ENCODE peak calls at places on chromosomes 1 and 21, in five cellular contexts. One of them, this sample, is unnamed. For H3K9me3, the result is how much of the 10 kb centered on the place peaks cover.

GRCh38 chr1:241551759-241552638 is 19.8 kb downstream of the KMO start:
- DNase-seq in fibroblast of lung: no peak
- DNase-seq in CD4-positive, alpha-beta T cell: no peak
- DNase-seq in neuronal stem cell: no peak
- DNase-seq in ascending aorta: no peak
- DNase-seq in this sample: peak

GRCh38 chr21:35139382-35139715 is 90.2 kb upstream of the RUNX1 start:
- DNase-seq in fibroblast of lung: no peak
- DNase-seq in CD4-positive, alpha-beta T cell: no peak
- DNase-seq in neuronal stem cell: no peak
- DNase-seq in ascending aorta: no peak
- DNase-seq in this sample: no peak

GRCh38 chr1:32681501-32681900 is 21.1 kb downstream of the SYNC start:
- DNase-seq in fibroblast of lung: peak
- DNase-seq in CD4-positive, alpha-beta T cell: no peak
- DNase-seq in neuronal stem cell: no peak
- DNase-seq in ascending aorta: no peak
- DNase-seq in this sample: no peak

GRCh38 chr1:98389809-98390208 is 271.7 kb upstream of the SNX7 start:
- DNase-seq in fibroblast of lung: peak
- DNase-seq in CD4-positive, alpha-beta T cell: no peak
- DNase-seq in neuronal stem cell: no peak
- DNase-seq in ascending aorta: no peak
- DNase-seq in this sample: no peak

GRCh38 chr21:44466351-44466954 is 11.1 kb downstream of the LRRC3 start:
- DNase-seq in fibroblast of lung: no peak
- DNase-seq in CD4-positive, alpha-beta T cell: no peak
- DNase-seq in neuronal stem cell: no peak
- DNase-seq in ascending aorta: no peak
- DNase-seq in this sample: no peak

GRCh38 chr1:156073110-156073693 is 9.1 kb downstream of the MEX3A start:
- DNase-seq in fibroblast of lung: no peak
- DNase-seq in CD4-positive, alpha-beta T cell: no peak
- DNase-seq in neuronal stem cell: no peak
- DNase-seq in ascending aorta: no peak
- DNase-seq in this sample: no peak

GRCh38 chr1:240244968-240245628 is 153.4 kb downstream of the FMN2 start:
- DNase-seq in fibroblast of lung: peak
- DNase-seq in CD4-positive, alpha-beta T cell: no peak
- DNase-seq in neuronal stem cell: no peak
- DNase-seq in ascending aorta: no peak
- DNase-seq in this sample: no peak

GRCh38 chr1:25952851-25953401 is 44.9 kb downstream of the PAFAH2 start:
- DNase-seq in fibroblast of lung: peak
- DNase-seq in CD4-positive, alpha-beta T cell: no peak
- DNase-seq in neuronal stem cell: no peak
- DNase-seq in ascending aorta: no peak
- DNase-seq in this sample: no peak

GRCh38 chr1:244836135-244836521 is 670 bp downstream of the COX20 start:
- DNase-seq in fibroblast of lung: peak
- DNase-seq in CD4-positive, alpha-beta T cell: no peak
- DNase-seq in neuronal stem cell: peak
- DNase-seq in ascending aorta: no peak
- DNase-seq in this sample: no peak

GRCh38 chr1:165854101-165854845 is 26.9 kb downstream of the UCK2 start:
- DNase-seq in fibroblast of lung: peak
- DNase-seq in CD4-positive, alpha-beta T cell: no peak
- DNase-seq in neuronal stem cell: no peak
- DNase-seq in ascending aorta: no peak
- DNase-seq in this sample: no peak

GRCh38 chr1:56710646-56711045 is 65.5 kb downstream of the PRKAA2 start:
- DNase-seq in fibroblast of lung: peak
- DNase-seq in CD4-positive, alpha-beta T cell: no peak
- DNase-seq in neuronal stem cell: no peak
- DNase-seq in ascending aorta: no peak
- DNase-seq in this sample: no peak

GRCh38 chr21:29920938-29921337 is 18.9 kb downstream of the GRIK1 start:
- DNase-seq in fibroblast of lung: peak
- DNase-seq in CD4-positive, alpha-beta T cell: no peak
- DNase-seq in neuronal stem cell: no peak
- DNase-seq in ascending aorta: no peak
- DNase-seq in this sample: no peak

GRCh38 chr1:165898837-165899236 is 71.4 kb downstream of the UCK2 start:
- DNase-seq in fibroblast of lung: peak
- DNase-seq in CD4-positive, alpha-beta T cell: no peak
- DNase-seq in neuronal stem cell: no peak
- DNase-seq in ascending aorta: peak
- DNase-seq in this sample: no peak

GRCh38 chr1:189103956-189104355 is 1373.7 kb downstream of the BRINP3 start:
- DNase-seq in fibroblast of lung: no peak
- DNase-seq in CD4-positive, alpha-beta T cell: no peak
- DNase-seq in neuronal stem cell: no peak
- DNase-seq in ascending aorta: no peak
- DNase-seq in this sample: no peak

GRCh38 chr1:2853711-2854110 is 52.2 kb upstream of the TTC34 start:
- DNase-seq in fibroblast of lung: no peak
- DNase-seq in CD4-positive, alpha-beta T cell: no peak
- DNase-seq in neuronal stem cell: no peak
- DNase-seq in ascending aorta: no peak
- DNase-seq in this sample: no peak
- H3K9me3 ChIP-seq in fibroblast of lung: under half
- H3K9me3 ChIP-seq in CD4-positive, alpha-beta T cell: under half
- H3K9me3 ChIP-seq in neuronal stem cell: under half
- H3K9me3 ChIP-seq in ascending aorta: under half
- H3K9me3 ChIP-seq in this sample: under half

DNA sequence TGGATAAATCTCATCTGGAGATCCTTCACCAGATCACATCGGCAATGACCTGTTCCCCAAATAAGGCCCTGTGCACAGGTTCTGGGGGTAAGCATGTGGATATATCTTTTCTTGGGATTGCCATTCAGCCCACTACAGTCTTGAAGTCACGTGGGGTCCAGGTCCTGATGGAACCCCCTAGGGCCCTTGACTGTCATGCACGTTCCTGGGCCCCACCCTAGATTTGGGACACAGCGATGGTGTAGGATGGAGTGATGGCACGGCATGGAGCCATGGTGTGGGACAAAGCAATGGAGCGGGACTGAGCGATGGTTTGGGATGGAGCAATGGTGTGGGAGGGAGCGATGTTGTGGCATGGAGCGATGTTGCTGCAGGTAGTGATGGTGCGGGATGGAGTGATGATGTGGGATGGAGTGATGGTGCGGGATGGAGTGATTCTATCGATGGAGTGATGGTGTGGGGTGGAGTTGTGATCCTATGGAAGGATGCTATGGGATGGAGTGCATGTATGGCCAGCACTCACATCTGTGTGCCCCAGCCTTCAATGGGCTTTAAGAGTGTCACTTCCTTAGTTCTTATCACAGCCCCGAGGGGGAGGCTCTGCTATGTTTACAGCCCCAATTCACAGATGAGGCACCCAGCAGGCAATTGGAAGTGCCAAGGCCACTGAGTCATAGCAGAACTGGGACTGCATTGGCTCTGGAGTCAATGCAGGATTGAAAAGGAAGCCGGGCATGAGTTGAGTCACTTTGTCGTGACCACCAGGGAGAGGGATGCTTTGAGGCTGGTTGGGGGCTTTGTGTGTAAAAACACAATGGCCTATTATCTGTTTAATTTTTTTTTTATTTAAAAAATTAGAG is 97.0 kb upstream of the C1orf174 start:
- DNase-seq in fibroblast of lung: no peak
- DNase-seq in CD4-positive, alpha-beta T cell: no peak
- DNase-seq in neuronal stem cell: no peak
- DNase-seq in ascending aorta: no peak
- DNase-seq in this sample: no peak
- H3K9me3 ChIP-seq in fibroblast of lung: under half
- H3K9me3 ChIP-seq in CD4-positive, alpha-beta T cell: under half
- H3K9me3 ChIP-seq in neuronal stem cell: under half
- H3K9me3 ChIP-seq in ascending aorta: under half
- H3K9me3 ChIP-seq in this sample: under half

DNA sequence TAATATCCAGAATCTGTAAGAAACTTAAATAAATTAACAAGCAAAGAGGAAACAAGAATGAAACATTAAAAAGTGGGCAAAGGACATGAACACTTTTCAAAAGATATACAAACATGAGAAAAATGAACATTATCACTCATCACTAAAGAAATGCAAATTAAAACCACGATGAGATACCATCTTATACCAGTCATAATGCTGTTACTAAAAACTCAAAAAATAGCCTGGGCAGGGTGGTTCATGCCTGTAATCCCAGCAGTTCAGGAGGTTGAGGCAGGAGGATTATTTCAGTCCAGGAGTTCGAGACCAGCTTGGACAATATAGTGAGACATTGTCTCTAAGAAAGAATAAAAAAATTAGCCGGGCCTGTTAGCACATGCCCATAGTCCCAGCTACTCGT is 6.1 kb downstream of the ZNF124 start:
- DNase-seq in fibroblast of lung: no peak
- DNase-seq in CD4-positive, alpha-beta T cell: no peak
- DNase-seq in neuronal stem cell: no peak
- DNase-seq in ascending aorta: no peak
- DNase-seq in this sample: no peak
- H3K9me3 ChIP-seq in fibroblast of lung: under half
- H3K9me3 ChIP-seq in CD4-positive, alpha-beta T cell: half or more
- H3K9me3 ChIP-seq in neuronal stem cell: half or more
- H3K9me3 ChIP-seq in ascending aorta: half or more
- H3K9me3 ChIP-seq in this sample: under half

DNA sequence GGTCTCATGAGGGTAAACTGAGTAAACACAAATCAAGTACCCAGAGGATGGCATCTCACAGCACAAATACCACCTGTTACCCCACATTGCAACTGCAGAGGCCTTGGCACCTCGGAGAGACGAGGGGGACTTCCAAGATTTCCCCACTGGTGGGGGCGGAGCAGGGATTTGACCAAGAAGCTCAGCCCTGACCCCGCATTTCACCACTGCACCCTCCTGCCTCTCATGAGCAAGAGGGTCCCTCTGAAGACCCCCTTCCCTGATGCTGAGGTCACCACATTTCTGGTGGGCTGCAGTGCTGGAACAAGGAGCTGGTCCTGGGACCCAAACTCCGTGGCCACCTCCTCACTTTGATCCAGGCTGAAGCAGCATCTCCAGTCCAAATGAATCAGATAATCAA is 342.4 kb downstream of the NPHP4 start:
- DNase-seq in fibroblast of lung: no peak
- DNase-seq in CD4-positive, alpha-beta T cell: no peak
- DNase-seq in neuronal stem cell: no peak
- DNase-seq in ascending aorta: no peak
- DNase-seq in this sample: no peak
- H3K9me3 ChIP-seq in fibroblast of lung: under half
- H3K9me3 ChIP-seq in CD4-positive, alpha-beta T cell: under half
- H3K9me3 ChIP-seq in neuronal stem cell: under half
- H3K9me3 ChIP-seq in ascending aorta: under half
- H3K9me3 ChIP-seq in this sample: under half

GRCh38 chr21:7952648-7953047 is 2568.7 kb upstream of the TPTE start:
- DNase-seq in fibroblast of lung: no peak
- DNase-seq in CD4-positive, alpha-beta T cell: no peak
- DNase-seq in neuronal stem cell: no peak
- DNase-seq in ascending aorta: no peak
- DNase-seq in this sample: no peak
- H3K9me3 ChIP-seq in fibroblast of lung: under half
- H3K9me3 ChIP-seq in CD4-positive, alpha-beta T cell: half or more
- H3K9me3 ChIP-seq in neuronal stem cell: under half
- H3K9me3 ChIP-seq in ascending aorta: half or more
- H3K9me3 ChIP-seq in this sample: half or more